ENCODE peak calls at places on chromosomes 4 and X, in six cellular contexts. K, R, I, B, L and H are unnamed samples.
A peak's percentile ranks its signal among the peaks of the same experiment; 100 is the strongest.

GRCh38 chrX:84907324-84907946 is 96.2 kb upstream of the APOOL start:
- DNase-seq in K (peak; percentile 14), R (no peak), I (peak; percentile 10), B (no peak), L (no peak), H (peak; percentile 56)

GRCh38 chr4:111330786-111331185 is 707.9 kb upstream of the PITX2 start:
- DNase-seq in K (peak; percentile 23), R (no peak), I (no peak), B (no peak), L (no peak), H (no peak)

GRCh38 chr4:102352774-102353173 is 7.5 kb upstream of the SLC39A8 start:
- DNase-seq in K (no peak), R (no peak), I (no peak), B (no peak), L (no peak), H (no peak)

GRCh38 chrX:2500681-2501151 is at the start of the genes DHRSX and ZBED1:
- DNase-seq in K (no peak), R (no peak), I (peak; percentile 26), B (no peak), L (peak; percentile 33), H (no peak)

GRCh38 chr4:7156273-7157139 is 35.8 kb upstream of the SORCS2 start:
- DNase-seq in K (peak; percentile 48), R (peak; percentile 52), I (peak; percentile 50), B (no peak), L (no peak), H (peak; percentile 27)

GRCh38 chrX:45577361-45577760 is 376.7 kb upstream of the DIPK2B start:
- DNase-seq in K (no peak), R (no peak), I (no peak), B (no peak), L (no peak), H (no peak)

GRCh38 chr4:55435136-55435535 is 39.4 kb downstream of the TMEM165 start:
- DNase-seq in K (peak; percentile 51), R (no peak), I (peak; percentile 59), B (no peak), L (peak; percentile 13), H (peak; percentile 49)

GRCh38 chr4:48041535-48042137 is 25.1 kb downstream of the NIPAL1 start:
- DNase-seq in K (no peak), R (no peak), I (no peak), B (no peak), L (no peak), H (no peak)

GRCh38 chr4:56424176-56424575 is 11.2 kb downstream of the PPAT start:
- DNase-seq in K (no peak), R (no peak), I (no peak), B (no peak), L (no peak), H (no peak)

GRCh38 chr4:13888112-13888511 is 260.6 kb upstream of the BOD1L1 start:
- DNase-seq in K (peak; percentile 94), R (no peak), I (peak; percentile 95), B (peak; percentile 85), L (no peak), H (peak; percentile 95)

GRCh38 chr4:164509951-164510350 is 244.0 kb upstream of the SMIM31 start:
- DNase-seq in K (no peak), R (no peak), I (no peak), B (no peak), L (no peak), H (peak; percentile 2)

GRCh38 chr4:58734030-58734673 is 1624.0 kb upstream of the IGFBP7 start:
- DNase-seq in K (no peak), R (no peak), I (no peak), B (no peak), L (no peak), H (no peak)

GRCh38 chr4:156968479-156968984 is 3.1 kb downstream of the PDGFC start:
- DNase-seq in K (peak; percentile 89), R (peak; percentile 58), I (peak; percentile 87), B (no peak), L (no peak), H (peak; percentile 85)

GRCh38 chr4:27123050-27123768 is 262.6 kb downstream of the STIM2 start:
- DNase-seq in K (no peak), R (no peak), I (no peak), B (no peak), L (no peak), H (peak; percentile 24)

GRCh38 chr4:2795558-2796260 is 2.8 kb downstream of the SH3BP2 start:
- DNase-seq in K (no peak), R (peak; percentile 49), I (no peak), B (no peak), L (no peak), H (no peak)

GRCh38 chrX:810186-810585 is 179.6 kb downstream of the SHOX start:
- DNase-seq in K (no peak), R (no peak), I (no peak), B (no peak), L (no peak), H (no peak)

GRCh38 chrX:11420851-11421250 is 127.6 kb downstream of the AMELX start:
- DNase-seq in K (no peak), R (no peak), I (no peak), B (no peak), L (no peak), H (no peak)

GRCh38 chr4:179145746-179146530 is 1703.7 kb upstream of the AGA start:
- DNase-seq in K (no peak), R (no peak), I (no peak), B (no peak), L (no peak), H (no peak)

GRCh38 chrX:69987691-69988090 is 62.0 kb downstream of the AWAT2 start:
- DNase-seq in K (no peak), R (no peak), I (peak; percentile 30), B (no peak), L (no peak), H (peak; percentile 6)

GRCh38 chrX:132207996-132208395 is 11.3 kb downstream of the RAP2C start:
- DNase-seq in K (peak; percentile 12), R (no peak), I (no peak), B (no peak), L (no peak), H (no peak)

GRCh38 chr4:76802546-76803021 is 95.4 kb downstream of the SOWAHB start:
- DNase-seq in K (peak; percentile 30), R (no peak), I (peak; percentile 51), B (no peak), L (no peak), H (no peak)

GRCh38 chr4:80125252-80126177 is 52.5 kb upstream of the ANTXR2 start:
- DNase-seq in K (peak; percentile 71), R (no peak), I (peak; percentile 55), B (no peak), L (peak; percentile 29), H (peak; percentile 67)

GRCh38 chr4:125483278-125483677 is 168.5 kb downstream of the FAT4 start:
- DNase-seq in K (peak; percentile 39), R (no peak), I (peak; percentile 44), B (no peak), L (no peak), H (no peak)

GRCh38 chr4:7392438-7393374 is 42.0 kb downstream of the PSAPL1 start:
- DNase-seq in K (peak; percentile 15), R (peak; percentile 40), I (peak; percentile 7), B (no peak), L (peak; percentile 9), H (peak; percentile 31)

GRCh38 chr4:8882239-8882638 is 10.6 kb upstream of the HMX1 start:
- DNase-seq in K (no peak), R (no peak), I (no peak), B (no peak), L (no peak), H (no peak)

GRCh38 chr4:8891255-8891645 is 19.6 kb upstream of the HMX1 start:
- DNase-seq in K (no peak), R (no peak), I (no peak), B (no peak), L (no peak), H (no peak)

GRCh38 chr4:8891646-8892555 is 20.3 kb upstream of the HMX1 start:
- DNase-seq in K (no peak), R (no peak), I (no peak), B (no peak), L (no peak), H (no peak)

GRCh38 chr4:8888856-8889255 is 17.2 kb upstream of the HMX1 start:
- DNase-seq in K (no peak), R (no peak), I (no peak), B (no peak), L (no peak), H (no peak)

DNA sequence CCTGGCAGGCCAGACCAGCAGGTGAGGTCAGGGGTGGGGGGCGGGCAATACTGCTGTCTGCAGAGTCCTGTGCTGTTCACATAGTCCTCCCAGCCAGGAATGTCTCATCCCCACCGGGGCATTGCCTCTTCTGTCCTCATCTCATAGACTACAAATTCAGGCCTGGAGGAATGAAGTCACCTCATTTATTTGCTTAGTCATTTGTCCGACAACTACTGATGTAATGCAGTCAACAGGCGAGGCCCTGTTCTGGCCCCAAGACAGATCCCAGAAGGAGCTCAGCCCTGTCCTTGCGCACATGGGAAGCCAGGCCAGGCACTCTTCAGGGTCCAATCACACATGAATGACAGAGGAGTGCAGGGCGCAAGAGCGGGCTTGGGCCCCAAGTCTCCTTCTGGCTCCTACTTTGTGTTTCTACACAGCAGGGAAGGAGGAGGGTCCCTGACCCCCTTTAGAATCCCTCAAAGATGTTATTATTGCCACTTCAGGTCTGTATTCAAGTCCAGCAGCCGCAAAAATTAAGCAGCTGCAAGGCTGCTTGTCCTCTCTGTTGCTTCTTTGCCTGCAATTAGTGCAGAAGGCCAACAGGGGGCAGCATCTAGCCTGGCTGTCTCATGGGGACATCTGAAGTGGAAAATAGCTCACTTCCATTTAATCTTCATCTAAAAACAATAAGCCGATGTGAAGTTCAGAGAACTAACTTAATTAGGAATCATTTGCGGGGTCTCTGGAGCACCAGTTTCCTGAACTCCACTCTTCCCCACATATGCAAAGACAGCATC is 15.2 kb upstream of the HMX1 start:
- DNase-seq in K (no peak), R (no peak), I (no peak), B (no peak), L (no peak), H (peak; percentile 5)
- TF ChIP-seq CTCF in K (peak; percentile 29), R (no peak), I (peak; percentile 33), B (peak; percentile 35), L (peak; percentile 19), H (peak; percentile 32)

DNA sequence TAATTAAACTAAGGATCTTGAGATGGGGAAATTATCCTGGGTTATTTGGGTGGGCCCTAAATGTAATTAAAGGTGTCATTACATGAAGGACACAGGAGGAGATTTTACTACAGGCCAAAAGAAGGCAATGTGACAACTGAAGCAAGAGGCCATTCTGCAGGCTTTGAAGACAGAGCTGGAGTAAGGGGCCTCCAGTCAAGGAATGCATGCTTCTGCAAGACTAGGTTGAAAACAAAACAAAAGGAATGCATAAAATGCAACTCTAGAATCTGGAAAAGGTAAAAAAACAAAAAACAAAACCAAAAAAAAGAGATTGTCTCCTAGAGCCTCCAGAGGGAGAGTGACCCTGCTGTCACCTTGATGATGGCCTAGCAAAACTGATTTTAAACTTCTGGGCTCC is 21.6 kb downstream of the ERVMER34-1 start:
- DNase-seq in K (no peak), R (no peak), I (no peak), B (no peak), L (no peak), H (no peak)
- H3K4me3 ChIP-seq in K (no peak overlapping the region), R (no peak overlapping the region), I (no peak overlapping the region), B (no peak overlapping the region), L (no peak overlapping the region), H (no peak overlapping the region)

GRCh38 chr4:94290245-94290644 is 52.4 kb downstream of the HPGDS start:
- DNase-seq in K (no peak), R (no peak), I (peak; percentile 10), B (no peak), L (no peak), H (no peak)
- TF ChIP-seq CTCF in K (peak; percentile 27), R (no peak), I (peak; percentile 17), B (no peak), L (no peak), H (no peak)

GRCh38 chrX:155027509-155028066 is 944 bp downstream of the FUNDC2 start:
- DNase-seq in K (peak; percentile 86), R (no peak), I (peak; percentile 89), B (no peak), L (peak; percentile 10), H (peak; percentile 82)
- H3K4me3 ChIP-seq in K (peak overlapping the region; percentile 67), R (peak overlapping the region; percentile 65), I (peak overlapping the region; percentile 77), B (peak overlapping the region; percentile 70), L (peak overlapping the region; percentile 73), H (peak overlapping the region; percentile 75)